ENCODE peak calls at places on chromosomes 13 and 19, in four cellular contexts. V is T-helper 9 cell, R is Caki2, D is DMS153. H is an unnamed sample.

GRCh38 chr13:99174533-99175100 is 26.0 kb upstream of the UBAC2 start:
- DNase-seq in R (no peak), V (no peak), D (no peak), H (no peak)

GRCh38 chr13:98174321-98174720 is 2.7 kb downstream of the RNF113B start:
- DNase-seq in D (no peak), R (no peak), V (no peak), H (no peak)

GRCh38 chr19:44975444-44975843 is 20.3 kb downstream of the CLPTM1 start:
- DNase-seq in V (no peak), R (no peak), D (no peak), H (no peak)

GRCh38 chr19:35562336-35562735 is 1.1 kb downstream of the ATP4A start:
- DNase-seq in V (no peak), R (no peak), D (no peak), H (no peak)

GRCh38 chr19:10797078-10797477 is 38.9 kb downstream of the TMED1 start:
- DNase-seq in D (no peak), R (no peak), V (peak; percentile 53), H (no peak)

GRCh38 chr19:14347999-14348889 is 33.0 kb upstream of the ADGRE5 start:
- DNase-seq in V (peak; percentile 65), R (peak; percentile 46), D (no peak), H (peak; percentile 77)

GRCh38 chr13:28718538-28719226 is at the start of gene SLC46A3:
- DNase-seq in V (peak; percentile 95), D (peak; percentile 88), R (peak; percentile 94), H (peak; percentile 99)

GRCh38 chr19:51166846-51167490 is 24.9 kb downstream of the SIGLEC7 start:
- DNase-seq in R (no peak), D (no peak), V (no peak), H (no peak)

GRCh38 chr19:1767464-1767933 is 14.2 kb downstream of the ONECUT3 start:
- DNase-seq in D (no peak), R (peak; percentile 16), V (peak; percentile 61), H (no peak)

GRCh38 chr13:46134961-46135522 is 30.2 kb upstream of the CPB2 start:
- DNase-seq in R (no peak), V (no peak), D (peak; percentile 87), H (no peak)

GRCh38 chr19:21680026-21680425 is 87.4 kb downstream of the ZNF100 start:
- DNase-seq in R (no peak), V (no peak), D (no peak), H (no peak)

GRCh38 chr19:55447421-55448174 is 4.5 kb upstream of the SHISA7 start:
- DNase-seq in V (no peak), D (peak; percentile 29), R (peak; percentile 52), H (no peak)

GRCh38 chr13:67283602-67284001 is 53.5 kb upstream of the PCDH9 start:
- DNase-seq in V (no peak), R (no peak), D (no peak), H (no peak)

GRCh38 chr13:29165840-29166239 is 345.7 kb downstream of the MTUS2 start:
- DNase-seq in V (no peak), D (no peak), R (peak; percentile 0), H (no peak)

GRCh38 chr13:24982333-24982999 is 113.5 kb upstream of the PABPC3 start:
- DNase-seq in V (no peak), D (peak; percentile 62), R (no peak), H (no peak)

GRCh38 chr19:35458821-35459391 is 10.8 kb downstream of the FFAR2 start:
- DNase-seq in D (no peak), V (no peak), R (no peak), H (no peak)

GRCh38 chr13:77177646-77178045 is 149.2 kb downstream of the MYCBP2 start:
- DNase-seq in D (no peak), R (no peak), V (no peak), H (no peak)

GRCh38 chr19:51295382-51296126 is 15.9 kb upstream of the IGLON5 start:
- DNase-seq in V (no peak), D (no peak), R (peak; percentile 22), H (no peak)

GRCh38 chr19:51001495-51001894 is at the start of gene KLK8:
- DNase-seq in R (no peak), V (no peak), D (no peak), H (no peak)

GRCh38 chr13:21225841-21226581 is 49.6 kb downstream of the MRPL57 start:
- DNase-seq in V (no peak), D (no peak), R (no peak), H (no peak)

GRCh38 chr19:30158067-30158892 is 213.9 kb upstream of the ZNF536 start:
- DNase-seq in V (no peak), R (no peak), D (no peak), H (no peak)

GRCh38 chr13:26599403-26599802 is 41.9 kb downstream of the WASF3 start:
- DNase-seq in R (no peak), V (no peak), D (peak; percentile 44), H (no peak)

GRCh38 chr13:49346460-49346859 is 97.4 kb downstream of the CAB39L start:
- DNase-seq in R (no peak), D (no peak), V (no peak), H (no peak)

GRCh38 chr13:59533561-59534337 is 630.0 kb downstream of the DIAPH3 start:
- DNase-seq in V (no peak), R (no peak), D (peak; percentile 38), H (no peak)

GRCh38 chr19:3249408-3249807 is 24.9 kb downstream of the CELF5 start:
- DNase-seq in V (no peak), D (no peak), R (peak; percentile 30), H (no peak)

GRCh38 chr19:12668937-12669271 is 2.3 kb downstream of the WDR83 start:
- DNase-seq in D (no peak), V (peak; percentile 64), R (no peak), H (peak; percentile 84)

GRCh38 chr19:35474104-35474503 is 16.2 kb downstream of the KRTDAP start:
- DNase-seq in V (no peak), D (no peak), R (no peak), H (no peak)

GRCh38 chr13:21661510-21661909 is 9.4 kb upstream of the FGF9 start:
- DNase-seq in R (no peak), V (no peak), D (no peak), H (no peak)

GRCh38 chr19:47618771-47619170 is 9.8 kb downstream of the BICRA start:
- DNase-seq in R (no peak), D (no peak), V (no peak), H (peak; percentile 89)

GRCh38 chr13:77502104-77502720 is 33.3 kb upstream of the SCEL start:
- DNase-seq in D (no peak), R (no peak), V (no peak), H (no peak)

GRCh38 chr19:46144756-46145155 is 3.3 kb upstream of the IGFL2 start:
- DNase-seq in D (no peak), R (no peak), V (no peak), H (no peak)

GRCh38 chr13:106599875-106600797 is 32.2 kb upstream of the ARGLU1 start:
- DNase-seq in D (no peak), R (no peak), V (no peak), H (no peak)

GRCh38 chr19:29807178-29807577 is 4.6 kb upstream of the CCNE1 start:
- DNase-seq in V (no peak), R (no peak), D (no peak), H (no peak)

GRCh38 chr13:111572956-111573355 is 252.5 kb downstream of the TEX29 start:
- DNase-seq in D (peak; percentile 94), R (no peak), V (no peak), H (no peak)